ENCODE peak calls at places on chromosomes 12 and 14, in ten cellular contexts. One of them, this sample, is unnamed.

GRCh38 chr14:105076805-105077648 is 11.8 kb upstream of the GPR132 start:
- DNase-seq in COLO829: no peak
- DNase-seq in fibroblast of lung: no peak
- DNase-seq in NCI-H2227 treated with DMSO at 0.1 percent for 48 hours: no peak
- DNase-seq in T-helper 2 cell: peak
- DNase-seq in NCI-H2029: no peak
- DNase-seq in uterus: no peak
- DNase-seq in IMR-90: no peak
- DNase-seq in bronchial epithelial cell: no peak
- DNase-seq in EL: no peak
- DNase-seq in this sample: no peak

GRCh38 chr12:67067453-67068203 is 201.5 kb upstream of the CAND1 start:
- DNase-seq in NCI-H2227 treated with DMSO at 0.1 percent for 48 hours: no peak
- DNase-seq in uterus: no peak
- DNase-seq in fibroblast of lung: no peak
- DNase-seq in IMR-90: no peak
- DNase-seq in T-helper 2 cell: no peak
- DNase-seq in NCI-H2029: no peak
- DNase-seq in COLO829: no peak
- DNase-seq in EL: no peak
- DNase-seq in bronchial epithelial cell: peak
- DNase-seq in this sample: no peak

GRCh38 chr12:53065975-53066593 is 13.1 kb downstream of the SPRYD3 start:
- DNase-seq in EL: peak
- DNase-seq in NCI-H2227 treated with DMSO at 0.1 percent for 48 hours: peak
- DNase-seq in uterus: peak
- DNase-seq in NCI-H2029: peak
- DNase-seq in bronchial epithelial cell: peak
- DNase-seq in fibroblast of lung: peak
- DNase-seq in IMR-90: peak
- DNase-seq in COLO829: peak
- DNase-seq in T-helper 2 cell: peak
- DNase-seq in this sample: peak

GRCh38 chr12:97556201-97556824 is 93.7 kb downstream of the RMST start:
- DNase-seq in fibroblast of lung: peak
- DNase-seq in IMR-90: no peak
- DNase-seq in uterus: no peak
- DNase-seq in bronchial epithelial cell: peak
- DNase-seq in T-helper 2 cell: no peak
- DNase-seq in EL: peak
- DNase-seq in COLO829: peak
- DNase-seq in NCI-H2029: peak
- DNase-seq in NCI-H2227 treated with DMSO at 0.1 percent for 48 hours: no peak
- DNase-seq in this sample: no peak

GRCh38 chr12:39574378-39574777 is 45.2 kb downstream of the ABCD2 start:
- DNase-seq in NCI-H2227 treated with DMSO at 0.1 percent for 48 hours: no peak
- DNase-seq in NCI-H2029: no peak
- DNase-seq in EL: no peak
- DNase-seq in IMR-90: no peak
- DNase-seq in fibroblast of lung: no peak
- DNase-seq in COLO829: no peak
- DNase-seq in T-helper 2 cell: no peak
- DNase-seq in bronchial epithelial cell: no peak
- DNase-seq in uterus: no peak
- DNase-seq in this sample: no peak

GRCh38 chr14:61644834-61645233 is 50.5 kb upstream of the HIF1A start:
- DNase-seq in fibroblast of lung: peak
- DNase-seq in uterus: no peak
- DNase-seq in T-helper 2 cell: no peak
- DNase-seq in IMR-90: peak
- DNase-seq in NCI-H2029: peak
- DNase-seq in bronchial epithelial cell: no peak
- DNase-seq in NCI-H2227 treated with DMSO at 0.1 percent for 48 hours: no peak
- DNase-seq in COLO829: no peak
- DNase-seq in EL: no peak
- DNase-seq in this sample: no peak

GRCh38 chr12:50197297-50197727 is 30.1 kb upstream of the CERS5 start:
- DNase-seq in fibroblast of lung: peak
- DNase-seq in NCI-H2029: peak
- DNase-seq in T-helper 2 cell: no peak
- DNase-seq in EL: no peak
- DNase-seq in NCI-H2227 treated with DMSO at 0.1 percent for 48 hours: no peak
- DNase-seq in uterus: no peak
- DNase-seq in COLO829: no peak
- DNase-seq in bronchial epithelial cell: no peak
- DNase-seq in IMR-90: no peak
- DNase-seq in this sample: no peak

GRCh38 chr12:23816394-23816851 is 133.0 kb downstream of the SOX5 start:
- DNase-seq in bronchial epithelial cell: no peak
- DNase-seq in uterus: no peak
- DNase-seq in NCI-H2029: peak
- DNase-seq in NCI-H2227 treated with DMSO at 0.1 percent for 48 hours: no peak
- DNase-seq in COLO829: no peak
- DNase-seq in IMR-90: no peak
- DNase-seq in EL: no peak
- DNase-seq in T-helper 2 cell: no peak
- DNase-seq in fibroblast of lung: no peak
- DNase-seq in this sample: no peak

GRCh38 chr14:99189201-99189801 is 82.7 kb downstream of the BCL11B start:
- DNase-seq in NCI-H2227 treated with DMSO at 0.1 percent for 48 hours: no peak
- DNase-seq in IMR-90: no peak
- DNase-seq in bronchial epithelial cell: no peak
- DNase-seq in fibroblast of lung: no peak
- DNase-seq in uterus: no peak
- DNase-seq in EL: no peak
- DNase-seq in COLO829: no peak
- DNase-seq in NCI-H2029: no peak
- DNase-seq in T-helper 2 cell: peak
- DNase-seq in this sample: no peak

GRCh38 chr12:110403975-110404675 is 617 bp upstream of the ANAPC7 start:
- DNase-seq in NCI-H2227 treated with DMSO at 0.1 percent for 48 hours: peak
- DNase-seq in uterus: peak
- DNase-seq in IMR-90: peak
- DNase-seq in bronchial epithelial cell: peak
- DNase-seq in NCI-H2029: peak
- DNase-seq in T-helper 2 cell: peak
- DNase-seq in COLO829: peak
- DNase-seq in fibroblast of lung: peak
- DNase-seq in EL: peak
- DNase-seq in this sample: peak

GRCh38 chr14:28571636-28572035 is 195.0 kb upstream of the FOXG1 start:
- DNase-seq in NCI-H2227 treated with DMSO at 0.1 percent for 48 hours: no peak
- DNase-seq in EL: no peak
- DNase-seq in uterus: no peak
- DNase-seq in COLO829: no peak
- DNase-seq in T-helper 2 cell: no peak
- DNase-seq in NCI-H2029: no peak
- DNase-seq in fibroblast of lung: peak
- DNase-seq in IMR-90: no peak
- DNase-seq in bronchial epithelial cell: peak
- DNase-seq in this sample: no peak

GRCh38 chr12:6346942-6347341 is 5.1 kb upstream of the TNFRSF1A start:
- DNase-seq in bronchial epithelial cell: no peak
- DNase-seq in uterus: no peak
- DNase-seq in NCI-H2227 treated with DMSO at 0.1 percent for 48 hours: no peak
- DNase-seq in EL: no peak
- DNase-seq in fibroblast of lung: no peak
- DNase-seq in IMR-90: no peak
- DNase-seq in COLO829: no peak
- DNase-seq in T-helper 2 cell: no peak
- DNase-seq in NCI-H2029: no peak
- DNase-seq in this sample: no peak

This sample was measured in sigmoid colon.